ENCODE peak calls at places on chromosomes 13 and 19, in ten cellular contexts. One of them, this sample, is unnamed. For H3K9me3, the result is how much of the 10 kb centered on the place peaks cover.

GRCh38 chr13:78183737-78184136 is 265.1 kb upstream of the EDNRB start:
- DNase-seq in kidney: no peak
- DNase-seq in Peyer's patch: no peak
- DNase-seq in neuronal stem cell: no peak
- DNase-seq in left lung: no peak
- DNase-seq in IMR-90: peak
- DNase-seq in psoas muscle: no peak
- DNase-seq in AG04450: no peak
- DNase-seq in endothelial cell of umbilical vein: no peak
- DNase-seq in GM23248: peak
- DNase-seq in this sample: no peak

GRCh38 chr13:113559061-113559460 is 25.5 kb upstream of the TFDP1 start:
- DNase-seq in IMR-90: no peak
- DNase-seq in endothelial cell of umbilical vein: no peak
- DNase-seq in kidney: peak
- DNase-seq in AG04450: no peak
- DNase-seq in neuronal stem cell: no peak
- DNase-seq in left lung: peak
- DNase-seq in Peyer's patch: no peak
- DNase-seq in GM23248: no peak
- DNase-seq in psoas muscle: no peak
- DNase-seq in this sample: no peak

GRCh38 chr13:37869756-37870488 is at the start of gene TRPC4:
- DNase-seq in kidney: peak
- DNase-seq in neuronal stem cell: peak
- DNase-seq in AG04450: no peak
- DNase-seq in psoas muscle: peak
- DNase-seq in endothelial cell of umbilical vein: peak
- DNase-seq in IMR-90: peak
- DNase-seq in GM23248: peak
- DNase-seq in left lung: peak
- DNase-seq in Peyer's patch: no peak
- DNase-seq in this sample: no peak

GRCh38 chr19:49932041-49932451 is 2.7 kb upstream of the NUP62 start:
- DNase-seq in kidney: no peak
- DNase-seq in AG04450: no peak
- DNase-seq in left lung: no peak
- DNase-seq in GM23248: no peak
- DNase-seq in Peyer's patch: no peak
- DNase-seq in IMR-90: no peak
- DNase-seq in psoas muscle: no peak
- DNase-seq in neuronal stem cell: no peak
- DNase-seq in endothelial cell of umbilical vein: no peak
- DNase-seq in this sample: no peak

GRCh38 chr19:4077800-4078683 is 11.3 kb upstream of the ZBTB7A start:
- DNase-seq in psoas muscle: peak
- DNase-seq in kidney: peak
- DNase-seq in GM23248: peak
- DNase-seq in endothelial cell of umbilical vein: peak
- DNase-seq in neuronal stem cell: no peak
- DNase-seq in left lung: peak
- DNase-seq in Peyer's patch: peak
- DNase-seq in AG04450: no peak
- DNase-seq in IMR-90: no peak
- DNase-seq in this sample: no peak

GRCh38 chr13:111516712-111517640 is 196.5 kb downstream of the TEX29 start:
- DNase-seq in neuronal stem cell: no peak
- DNase-seq in GM23248: no peak
- DNase-seq in psoas muscle: no peak
- DNase-seq in Peyer's patch: no peak
- DNase-seq in endothelial cell of umbilical vein: no peak
- DNase-seq in left lung: peak
- DNase-seq in AG04450: no peak
- DNase-seq in kidney: peak
- DNase-seq in IMR-90: no peak
- DNase-seq in this sample: no peak

GRCh38 chr19:33437351-33438015 is 64.0 kb downstream of the CEBPG start:
- DNase-seq in endothelial cell of umbilical vein: no peak
- DNase-seq in neuronal stem cell: no peak
- DNase-seq in AG04450: no peak
- DNase-seq in left lung: peak
- DNase-seq in Peyer's patch: no peak
- DNase-seq in GM23248: peak
- DNase-seq in psoas muscle: no peak
- DNase-seq in kidney: peak
- DNase-seq in IMR-90: no peak
- DNase-seq in this sample: no peak

GRCh38 chr19:35986664-35987570 is 8.1 kb upstream of the SDHAF1 start:
- DNase-seq in endothelial cell of umbilical vein: no peak
- DNase-seq in Peyer's patch: peak
- DNase-seq in IMR-90: no peak
- DNase-seq in AG04450: no peak
- DNase-seq in psoas muscle: peak
- DNase-seq in neuronal stem cell: no peak
- DNase-seq in left lung: no peak
- DNase-seq in GM23248: peak
- DNase-seq in kidney: no peak
- DNase-seq in this sample: no peak

GRCh38 chr19:58560007-58560887 is 1.8 kb upstream of the UBE2M start:
- DNase-seq in endothelial cell of umbilical vein: no peak
- DNase-seq in psoas muscle: no peak
- DNase-seq in neuronal stem cell: no peak
- DNase-seq in kidney: peak
- DNase-seq in GM23248: peak
- DNase-seq in IMR-90: no peak
- DNase-seq in Peyer's patch: no peak
- DNase-seq in AG04450: no peak
- DNase-seq in left lung: peak
- DNase-seq in this sample: no peak

GRCh38 chr19:21568816-21569496 is 63.6 kb downstream of the ZNF429 start:
- DNase-seq in kidney: peak
- DNase-seq in Peyer's patch: peak
- DNase-seq in GM23248: peak
- DNase-seq in AG04450: no peak
- DNase-seq in neuronal stem cell: no peak
- DNase-seq in endothelial cell of umbilical vein: no peak
- DNase-seq in IMR-90: peak
- DNase-seq in psoas muscle: peak
- DNase-seq in left lung: peak
- DNase-seq in this sample: peak

GRCh38 chr19:21566073-21566472 is 60.7 kb downstream of the ZNF429 start:
- DNase-seq in left lung: no peak
- DNase-seq in psoas muscle: no peak
- DNase-seq in endothelial cell of umbilical vein: no peak
- DNase-seq in IMR-90: no peak
- DNase-seq in AG04450: no peak
- DNase-seq in neuronal stem cell: no peak
- DNase-seq in Peyer's patch: no peak
- DNase-seq in kidney: no peak
- DNase-seq in GM23248: peak
- DNase-seq in this sample: no peak

GRCh38 chr19:21571316-21571715 is 65.9 kb downstream of the ZNF429 start:
- DNase-seq in Peyer's patch: no peak
- DNase-seq in endothelial cell of umbilical vein: no peak
- DNase-seq in neuronal stem cell: no peak
- DNase-seq in GM23248: no peak
- DNase-seq in psoas muscle: no peak
- DNase-seq in AG04450: no peak
- DNase-seq in IMR-90: no peak
- DNase-seq in kidney: no peak
- DNase-seq in left lung: no peak
- DNase-seq in this sample: no peak

GRCh38 chr19:21574607-21575006 is 69.2 kb downstream of the ZNF429 start:
- DNase-seq in IMR-90: no peak
- DNase-seq in psoas muscle: no peak
- DNase-seq in left lung: no peak
- DNase-seq in neuronal stem cell: no peak
- DNase-seq in GM23248: no peak
- DNase-seq in Peyer's patch: no peak
- DNase-seq in AG04450: no peak
- DNase-seq in kidney: no peak
- DNase-seq in endothelial cell of umbilical vein: no peak
- DNase-seq in this sample: no peak

DNA sequence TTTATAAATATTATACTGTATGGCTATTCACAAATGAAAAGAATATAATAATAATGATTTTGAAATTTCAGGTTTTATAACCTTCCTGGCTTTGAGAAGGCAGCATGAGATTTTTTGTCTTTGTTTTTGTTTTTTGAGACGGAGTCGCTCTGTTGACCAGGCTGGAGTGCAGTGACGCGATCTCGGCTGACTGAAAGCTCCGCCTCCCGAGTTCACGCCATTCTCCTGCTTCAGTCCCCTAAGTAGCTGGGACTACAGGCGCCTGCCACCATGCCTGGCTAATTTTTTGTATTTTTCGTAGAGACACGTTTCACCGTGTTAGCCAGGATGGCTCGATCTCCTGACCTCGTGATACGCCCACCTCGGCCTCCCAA is 64.1 kb downstream of the ZNF429 start:
- DNase-seq in left lung: peak
- DNase-seq in kidney: no peak
- DNase-seq in AG04450: no peak
- DNase-seq in Peyer's patch: peak
- DNase-seq in endothelial cell of umbilical vein: no peak
- DNase-seq in GM23248: peak
- DNase-seq in IMR-90: no peak
- DNase-seq in neuronal stem cell: no peak
- DNase-seq in psoas muscle: no peak
- DNase-seq in this sample: peak
- H3K27ac ChIP-seq in left lung: peak
- H3K27ac ChIP-seq in kidney: peak
- H3K27ac ChIP-seq in AG04450: no peak
- H3K27ac ChIP-seq in Peyer's patch: no peak
- H3K27ac ChIP-seq in endothelial cell of umbilical vein: no peak
- H3K27ac ChIP-seq in GM23248: peak
- H3K27ac ChIP-seq in IMR-90: no peak
- H3K27ac ChIP-seq in neuronal stem cell: no peak
- H3K27ac ChIP-seq in psoas muscle: peak
- H3K27ac ChIP-seq in this sample: peak

DNA sequence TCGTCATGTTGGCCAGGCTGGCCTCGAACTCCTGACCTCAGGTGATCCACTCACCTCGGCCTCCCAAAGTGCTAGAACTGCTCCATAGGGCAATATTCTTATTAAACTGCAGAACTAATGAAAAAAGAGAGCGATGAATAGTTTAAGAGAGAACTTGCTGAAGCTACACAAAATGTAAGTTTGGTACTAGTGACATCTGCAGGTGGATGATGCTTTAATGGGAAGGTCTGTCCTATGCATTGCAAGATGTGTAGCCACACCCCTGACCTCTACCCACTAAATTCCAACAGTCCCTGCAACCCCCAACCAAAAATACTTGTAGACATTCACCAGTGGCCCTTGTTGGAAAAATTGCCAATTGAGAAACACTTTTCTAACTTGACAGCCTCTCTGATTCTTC is 117.8 kb downstream of the NALCN start:
- DNase-seq in endothelial cell of umbilical vein: no peak
- DNase-seq in Peyer's patch: no peak
- DNase-seq in AG04450: no peak
- DNase-seq in kidney: no peak
- DNase-seq in psoas muscle: no peak
- DNase-seq in neuronal stem cell: no peak
- DNase-seq in IMR-90: no peak
- DNase-seq in left lung: no peak
- DNase-seq in GM23248: no peak
- DNase-seq in this sample: no peak
- H3K9me3 ChIP-seq in endothelial cell of umbilical vein: under half
- H3K9me3 ChIP-seq in Peyer's patch: under half
- H3K9me3 ChIP-seq in AG04450: under half
- H3K9me3 ChIP-seq in kidney: under half
- H3K9me3 ChIP-seq in psoas muscle: under half
- H3K9me3 ChIP-seq in neuronal stem cell: under half
- H3K9me3 ChIP-seq in IMR-90: under half
- H3K9me3 ChIP-seq in left lung: under half
- H3K9me3 ChIP-seq in GM23248: under half
- H3K9me3 ChIP-seq in this sample: under half

DNA sequence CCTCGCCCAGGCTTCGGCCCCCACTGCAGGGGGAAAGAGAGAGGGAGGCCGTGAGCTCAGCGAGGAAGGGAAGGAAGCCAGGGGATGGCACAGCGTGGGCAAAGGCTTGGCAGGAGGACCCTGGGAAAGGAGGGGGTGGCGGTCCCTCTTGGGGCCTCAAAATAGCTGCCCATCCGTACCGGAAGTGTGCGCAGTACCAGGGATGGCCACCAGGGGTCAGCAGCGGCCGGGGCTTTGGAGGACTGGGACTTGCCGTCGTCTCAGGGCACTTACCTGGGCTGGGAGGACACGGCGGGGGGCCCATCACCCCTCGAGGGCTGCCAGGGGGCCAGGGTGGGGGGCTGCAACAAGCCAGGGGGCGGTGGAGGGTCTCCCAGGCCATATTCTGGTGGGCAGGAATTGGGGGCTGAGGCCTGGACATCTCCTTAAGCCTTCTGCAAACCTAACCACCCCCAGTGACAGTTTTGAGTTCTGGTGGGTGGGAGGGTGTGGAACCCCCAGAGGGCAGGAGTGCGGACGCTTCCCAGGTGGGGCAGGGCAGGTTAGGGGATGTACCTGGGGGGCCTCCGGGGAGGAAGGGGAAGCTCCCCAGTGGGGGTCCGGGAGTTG is 7.8 kb upstream of the TMEM161A start:
- DNase-seq in endothelial cell of umbilical vein: peak
- DNase-seq in left lung: peak
- DNase-seq in AG04450: peak
- DNase-seq in psoas muscle: peak
- DNase-seq in IMR-90: peak
- DNase-seq in Peyer's patch: peak
- DNase-seq in kidney: peak
- DNase-seq in neuronal stem cell: peak
- DNase-seq in GM23248: peak
- DNase-seq in this sample: peak
- H3K27ac ChIP-seq in endothelial cell of umbilical vein: no peak
- H3K27ac ChIP-seq in left lung: no peak
- H3K27ac ChIP-seq in AG04450: no peak
- H3K27ac ChIP-seq in psoas muscle: no peak
- H3K27ac ChIP-seq in IMR-90: peak
- H3K27ac ChIP-seq in Peyer's patch: no peak
- H3K27ac ChIP-seq in kidney: no peak
- H3K27ac ChIP-seq in neuronal stem cell: no peak
- H3K27ac ChIP-seq in GM23248: no peak
- H3K27ac ChIP-seq in this sample: no peak

DNA sequence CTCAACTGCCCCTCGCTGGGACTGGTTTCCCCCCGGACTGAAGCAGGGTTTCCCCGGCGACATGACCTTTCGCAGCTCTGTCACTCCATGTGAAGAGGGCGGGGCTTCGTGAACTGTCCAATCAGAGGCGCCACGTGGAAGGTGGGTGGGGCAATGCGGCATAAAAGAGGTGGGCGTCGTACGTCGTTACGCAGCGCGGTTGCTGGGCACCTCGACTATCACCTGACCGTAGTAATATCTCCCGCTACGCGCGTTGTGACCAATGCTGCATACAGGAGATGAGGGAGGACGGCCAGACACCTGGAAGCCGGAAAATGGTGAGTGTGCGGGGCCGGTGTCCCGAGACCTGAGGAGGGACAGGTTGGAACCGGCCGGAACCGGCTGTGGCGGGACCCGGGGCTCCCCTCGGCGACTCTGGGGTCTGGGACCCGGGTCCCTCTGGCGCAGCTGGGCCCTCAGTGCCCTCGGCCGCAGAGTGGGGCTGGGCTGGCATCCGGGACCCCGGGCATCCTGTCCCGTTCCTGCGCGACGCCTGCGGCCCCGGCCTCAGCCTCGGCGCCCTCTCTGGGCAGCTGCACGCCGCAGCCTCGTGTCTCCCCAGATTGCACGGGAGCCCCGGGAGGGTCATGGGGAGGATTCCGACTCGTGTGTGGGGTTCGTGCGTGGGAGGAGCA is 32.1 kb downstream of the ZNF136 start:
- DNase-seq in AG04450: peak
- DNase-seq in IMR-90: peak
- DNase-seq in psoas muscle: peak
- DNase-seq in kidney: peak
- DNase-seq in Peyer's patch: peak
- DNase-seq in endothelial cell of umbilical vein: peak
- DNase-seq in left lung: peak
- DNase-seq in GM23248: peak
- DNase-seq in neuronal stem cell: peak
- DNase-seq in this sample: peak
- H3K9me3 ChIP-seq in AG04450: half or more
- H3K9me3 ChIP-seq in IMR-90: half or more
- H3K9me3 ChIP-seq in psoas muscle: under half
- H3K9me3 ChIP-seq in kidney: under half
- H3K9me3 ChIP-seq in Peyer's patch: under half
- H3K9me3 ChIP-seq in endothelial cell of umbilical vein: under half
- H3K9me3 ChIP-seq in left lung: under half
- H3K9me3 ChIP-seq in GM23248: under half
- H3K9me3 ChIP-seq in neuronal stem cell: under half
- H3K9me3 ChIP-seq in this sample: under half

This sample was measured in effector memory CD4-positive, alpha-beta T cell.